ENCODE peak calls at places on chromosomes 4 and X, in eight cellular contexts. P is BE2C, U is astrocyte of the spinal cord, Q is AG04450, D is SK-N-SH, V is left ventricle myocardium inferior, B is foreskin fibroblast, O is GM12878. R is an unnamed sample.

GRCh38 chr4:42750831-42751230 is 93.9 kb upstream of the ATP8A1 start:
- DNase-seq in P (no peak), U (no peak), Q (no peak), D (no peak), V (no peak), B (no peak), O (no peak), R (peak)

GRCh38 chrX:7334253-7334935 is 186.4 kb upstream of the PUDP start:
- DNase-seq in P (no peak), U (peak), Q (peak), D (no peak), V (no peak), B (peak), O (no peak), R (no peak)

GRCh38 chrX:19535481-19535880 is 20.2 kb upstream of the MAP3K15 start:
- DNase-seq in P (no peak), U (peak), Q (no peak), D (peak), V (no peak), B (peak), O (no peak), R (no peak)

GRCh38 chr4:576991-577498 is 950 bp upstream of the TMEM271 start:
- DNase-seq in P (no peak), U (no peak), Q (no peak), D (peak), V (no peak), B (peak), O (no peak), R (no peak)

GRCh38 chr4:10312568-10312967 is 144.7 kb downstream of the ZNF518B start:
- DNase-seq in P (no peak), U (no peak), Q (no peak), D (no peak), V (no peak), B (no peak), O (no peak), R (no peak)

GRCh38 chrX:129688097-129688496 is 33.3 kb upstream of the APLN start:
- DNase-seq in P (no peak), U (no peak), Q (no peak), D (no peak), V (no peak), B (no peak), O (no peak), R (no peak)

GRCh38 chrX:283115-283845 is 2.1 kb downstream of the PLCXD1 start:
- DNase-seq in P (peak), U (peak), Q (peak), D (peak), V (peak), B (peak), O (peak), R (peak)

GRCh38 chr4:83361416-83362196 is 27.0 kb upstream of the HPSE start:
- DNase-seq in P (no peak), U (no peak), Q (no peak), D (no peak), V (no peak), B (no peak), O (no peak), R (no peak)

GRCh38 chr4:8176547-8177399 is 18.2 kb upstream of the ABLIM2 start:
- DNase-seq in P (peak), U (peak), Q (no peak), D (peak), V (no peak), B (peak), O (no peak), R (no peak)

GRCh38 chr4:140861359-140862181 is 105.4 kb upstream of the TBC1D9 start:
- DNase-seq in P (peak), U (peak), Q (peak), D (peak), V (no peak), B (peak), O (peak), R (peak)

GRCh38 chrX:47313056-47313455 is 57.3 kb upstream of the ZNF157 start:
- DNase-seq in P (no peak), U (no peak), Q (no peak), D (no peak), V (no peak), B (no peak), O (no peak), R (no peak)

GRCh38 chr4:86686741-86687140 is 92.6 kb downstream of the PTPN13 start:
- DNase-seq in P (no peak), U (no peak), Q (no peak), D (no peak), V (no peak), B (no peak), O (no peak), R (no peak)

GRCh38 chr4:168822481-168822880 is 187.6 kb downstream of the CBR4 start:
- DNase-seq in P (no peak), U (no peak), Q (no peak), D (no peak), V (no peak), B (no peak), O (no peak), R (no peak)

GRCh38 chrX:10615931-10616780 is 4.2 kb downstream of the MID1 start:
- DNase-seq in P (peak), U (peak), Q (no peak), D (peak), V (no peak), B (peak), O (no peak), R (no peak)

GRCh38 chr4:114136067-114136466 is 156.6 kb upstream of the ARSJ start:
- DNase-seq in P (no peak), U (no peak), Q (no peak), D (no peak), V (no peak), B (no peak), O (no peak), R (no peak)

GRCh38 chr4:3613980-3614730 is 81.9 kb upstream of the LRPAP1 start:
- DNase-seq in P (peak), U (no peak), Q (no peak), D (peak), V (peak), B (no peak), O (no peak), R (peak)

GRCh38 chrX:153441296-153441695 is 4.6 kb downstream of the TREX2 start:
- DNase-seq in P (no peak), U (no peak), Q (no peak), D (no peak), V (no peak), B (no peak), O (no peak), R (no peak)

GRCh38 chrX:14641681-14642655 is 112.6 kb downstream of the GLRA2 start:
- DNase-seq in P (no peak), U (no peak), Q (no peak), D (no peak), V (no peak), B (no peak), O (no peak), R (no peak)

GRCh38 chr4:160319221-160319867 is 1216.5 kb downstream of the RAPGEF2 start:
- DNase-seq in P (peak), U (peak), Q (no peak), D (no peak), V (no peak), B (no peak), O (no peak), R (peak)

GRCh38 chr4:5561286-5561685 is 147.1 kb downstream of the EVC2 start:
- DNase-seq in P (no peak), U (no peak), Q (no peak), D (no peak), V (no peak), B (no peak), O (no peak), R (no peak)

GRCh38 chr4:159002950-159003349 is 99.9 kb upstream of the RAPGEF2 start:
- DNase-seq in P (no peak), U (peak), Q (peak), D (no peak), V (no peak), B (peak), O (no peak), R (no peak)

GRCh38 chr4:53281438-53281837 is 84.4 kb downstream of the SCFD2 start:
- DNase-seq in P (no peak), U (no peak), Q (no peak), D (no peak), V (no peak), B (peak), O (no peak), R (no peak)

GRCh38 chrX:98067611-98068010 is 1183.9 kb downstream of the RPA4 start:
- DNase-seq in P (no peak), U (peak), Q (peak), D (no peak), V (no peak), B (peak), O (no peak), R (no peak)

GRCh38 chr4:156583265-156583664 is 388.3 kb downstream of the PDGFC start:
- DNase-seq in P (no peak), U (no peak), Q (no peak), D (no peak), V (no peak), B (no peak), O (no peak), R (no peak)

GRCh38 chr4:137076908-137077307 is 455.4 kb downstream of the PCDH18 start:
- DNase-seq in P (no peak), U (no peak), Q (no peak), D (no peak), V (no peak), B (no peak), O (no peak), R (no peak)

GRCh38 chr4:168831585-168831918 is 178.5 kb downstream of the CBR4 start:
- DNase-seq in P (no peak), U (no peak), Q (no peak), D (peak), V (no peak), B (no peak), O (no peak), R (no peak)

GRCh38 chrX:26100421-26100920 is 37.7 kb upstream of the MAGEB18 start:
- DNase-seq in P (no peak), U (no peak), Q (no peak), D (no peak), V (no peak), B (no peak), O (no peak), R (no peak)

GRCh38 chr4:105050896-105051295 is 95.8 kb upstream of the TET2 start:
- DNase-seq in P (no peak), U (peak), Q (no peak), D (no peak), V (no peak), B (peak), O (no peak), R (no peak)

GRCh38 chr4:76850010-76850441 is 47.9 kb downstream of the SOWAHB start:
- DNase-seq in P (no peak), U (peak), Q (peak), D (no peak), V (no peak), B (peak), O (no peak), R (peak)

GRCh38 chrX:136768469-136769084 is 12.2 kb downstream of the ARHGEF6 start:
- DNase-seq in P (peak), U (peak), Q (peak), D (peak), V (peak), B (peak), O (no peak), R (no peak)

GRCh38 chr4:111671756-111672155 is 473.5 kb upstream of the FAM241A start:
- DNase-seq in P (no peak), U (no peak), Q (no peak), D (no peak), V (no peak), B (no peak), O (no peak), R (no peak)

GRCh38 chrX:47217121-47217851 is 1.2 kb upstream of the CDK16 start:
- DNase-seq in P (peak), U (no peak), Q (no peak), D (peak), V (peak), B (peak), O (no peak), R (no peak)

GRCh38 chr4:77156912-77157858 is at the start of gene CCNG2:
- DNase-seq in P (peak), U (peak), Q (peak), D (peak), V (peak), B (peak), O (no peak), R (no peak)

GRCh38 chr4:99828477-99828876 is 11.8 kb downstream of the DAPP1 start:
- DNase-seq in P (no peak), U (no peak), Q (no peak), D (no peak), V (no peak), B (no peak), O (no peak), R (no peak)

GRCh38 chrX:30327762-30328161 is 18.6 kb upstream of the NR0B1 start:
- DNase-seq in P (no peak), U (no peak), Q (no peak), D (no peak), V (no peak), B (no peak), O (no peak), R (no peak)
- TF ChIP-seq CTCF in P (no peak), U (no peak), Q (no peak), D (peak), V (no peak), B (no peak), O (no peak), R (no peak)

DNA sequence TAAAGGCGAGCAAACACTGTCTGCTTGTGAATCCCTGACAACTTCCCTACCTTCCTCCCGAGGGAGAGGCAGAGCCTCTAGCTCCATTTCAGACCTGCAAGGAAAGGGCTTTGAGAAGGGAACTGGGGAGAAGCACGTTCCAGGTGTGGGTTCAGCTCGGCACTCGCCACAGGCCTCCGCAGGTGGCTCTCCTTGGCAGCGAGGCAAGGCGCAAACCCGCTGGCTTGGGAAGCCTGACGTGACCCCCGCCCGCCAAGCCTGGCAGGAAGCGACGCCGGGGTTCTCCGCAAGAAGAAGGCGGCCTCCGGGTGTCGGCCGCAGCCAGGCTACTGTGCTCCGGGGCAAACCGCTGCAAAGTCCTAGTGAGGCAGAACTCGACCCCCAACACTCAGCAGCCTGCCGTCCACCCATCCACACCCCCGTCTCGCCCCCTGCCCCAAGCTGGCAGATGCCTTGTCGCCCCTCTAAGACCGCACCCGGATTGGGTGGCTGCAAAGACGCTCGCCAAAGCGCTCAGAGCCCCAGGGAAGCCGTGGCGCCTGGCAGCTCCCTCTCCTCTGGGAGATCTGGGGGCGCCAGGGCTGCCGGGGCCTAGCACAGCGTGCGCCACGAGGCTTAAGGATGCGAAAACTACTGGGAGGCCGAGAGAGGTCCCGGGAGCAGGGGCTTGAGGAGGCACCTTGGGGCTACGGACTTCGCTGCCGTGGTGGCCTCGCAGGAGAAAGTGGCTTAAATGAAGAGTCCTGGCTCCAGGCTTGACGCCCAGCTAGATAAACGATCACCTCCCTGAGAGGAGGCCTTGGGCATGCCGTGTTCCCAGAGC is 21.8 kb downstream of the NKX3-2 start:
- DNase-seq in P (no peak), U (no peak), Q (no peak), D (peak), V (no peak), B (peak), O (no peak), R (no peak)
- H3K4me3 ChIP-seq in P (no peak), U (no peak), Q (no peak), D (no peak), V (peak), B (no peak), O (no peak), R (no peak)

DNA sequence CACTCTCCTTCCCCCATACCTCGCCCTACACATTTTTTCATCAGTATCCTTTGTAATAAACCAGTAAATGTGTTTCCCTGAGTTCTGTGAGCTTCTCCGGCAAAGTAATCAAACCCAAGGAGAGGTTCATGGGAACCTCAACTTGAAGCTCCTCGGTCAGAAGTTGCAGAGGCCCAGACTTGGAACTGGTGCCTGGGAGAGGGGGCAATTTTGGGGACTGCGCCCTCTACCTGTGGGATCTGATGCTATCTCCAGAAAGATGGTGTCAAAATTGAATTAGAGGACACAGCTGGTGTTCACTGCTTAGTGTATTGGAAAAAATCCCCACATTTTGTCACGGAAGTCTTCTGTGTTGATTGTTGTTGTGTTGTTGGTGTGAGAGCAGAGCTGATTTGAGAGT is 70.6 kb downstream of the ATP11C start:
- DNase-seq in P (no peak), U (no peak), Q (no peak), D (no peak), V (no peak), B (no peak), O (no peak), R (no peak)
- TF ChIP-seq CTCF in P (peak), U (peak), Q (no peak), D (peak), V (no peak), B (no peak), O (peak), R (no peak)

DNA sequence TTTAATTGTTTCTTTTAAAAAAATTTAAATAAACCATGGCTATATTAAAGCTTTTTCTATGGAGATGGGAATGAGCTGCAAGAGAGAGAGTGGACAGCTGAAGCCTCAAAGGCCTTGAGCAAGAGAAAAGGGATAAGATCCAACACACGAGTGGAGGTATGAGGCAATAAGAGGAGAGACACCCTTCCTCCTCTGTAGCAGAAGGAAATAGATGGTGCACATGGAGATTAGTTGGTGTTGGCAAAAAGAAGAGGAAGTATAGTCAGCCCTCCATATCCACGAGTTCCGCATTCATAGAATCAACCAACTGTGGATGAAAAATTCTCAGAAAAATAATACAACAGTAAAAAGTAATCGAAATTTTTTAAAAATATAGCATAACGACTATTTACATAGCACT is 3.2 kb downstream of the CXorf38 start:
- DNase-seq in P (no peak), U (no peak), Q (no peak), D (no peak), V (no peak), B (peak), O (no peak), R (no peak)
- H3K4me3 ChIP-seq in P (peak), U (no peak), Q (peak), D (peak), V (peak), B (peak), O (peak), R (no peak)

GRCh38 chr4:24568425-24568824 is 15.9 kb downstream of the DHX15 start:
- DNase-seq in P (no peak), U (no peak), Q (no peak), D (no peak), V (no peak), B (peak), O (no peak), R (no peak)

GRCh38 chr4:24570172-24570571 is 14.2 kb downstream of the DHX15 start:
- DNase-seq in P (no peak), U (no peak), Q (no peak), D (no peak), V (no peak), B (no peak), O (no peak), R (no peak)

GRCh38 chr4:24569662-24570061 is 14.7 kb downstream of the DHX15 start:
- DNase-seq in P (no peak), U (no peak), Q (no peak), D (no peak), V (no peak), B (no peak), O (no peak), R (no peak)

GRCh38 chr4:24573582-24573981 is 10.8 kb downstream of the DHX15 start:
- DNase-seq in P (no peak), U (no peak), Q (no peak), D (no peak), V (no peak), B (no peak), O (no peak), R (no peak)

GRCh38 chr4:24570574-24571236 is 13.6 kb downstream of the DHX15 start:
- DNase-seq in P (no peak), U (no peak), Q (no peak), D (no peak), V (no peak), B (no peak), O (no peak), R (no peak)
- TF ChIP-seq CTCF in P (no peak), U (no peak), Q (no peak), D (no peak), V (no peak), B (no peak), O (no peak), R (no peak)

GRCh38 chr4:11596989-11597388 is 168.3 kb upstream of the HS3ST1 start:
- DNase-seq in P (no peak), U (no peak), Q (no peak), D (no peak), V (no peak), B (no peak), O (no peak), R (no peak)
- H3K4me3 ChIP-seq in P (no peak), U (no peak), Q (no peak), D (no peak), V (no peak), B (no peak), O (no peak), R (no peak)

DNA sequence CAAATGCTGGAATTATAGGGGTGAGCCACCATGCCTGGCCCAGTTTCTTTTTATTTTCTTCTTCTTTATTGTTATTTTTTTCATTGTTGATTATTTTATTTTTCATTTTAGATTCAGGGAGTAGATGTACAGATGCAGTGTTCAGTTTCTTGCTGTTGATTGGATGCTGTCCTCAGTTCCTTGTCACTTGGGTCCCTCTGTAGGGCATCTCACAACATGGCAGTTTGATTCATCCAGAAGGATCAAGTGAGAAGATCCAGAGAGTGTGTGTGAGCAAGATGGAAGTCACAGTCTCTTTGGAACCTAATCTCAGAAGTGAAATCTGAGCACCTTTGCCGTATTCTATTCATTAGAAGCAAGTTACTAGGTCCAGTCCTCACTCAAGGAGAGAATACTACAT is 20.9 kb downstream of the HMGB3 start:
- DNase-seq in P (no peak), U (no peak), Q (no peak), D (no peak), V (no peak), B (no peak), O (no peak), R (no peak)
- TF ChIP-seq CTCF in P (peak), U (no peak), Q (no peak), D (no peak), V (peak), B (peak), O (no peak), R (peak)

R was measured in LNCaP clone FGC.